ENCODE peak calls at places on chromosome X, in eight cellular contexts. O is epithelial cell of esophagus, M is GM13976, V is neural progenitor cell, T is AG09309, F is transverse colon, A is cardiac fibroblast, Y is tibial artery. K is an unnamed sample.
A peak's percentile ranks its signal among the peaks of the same experiment; 100 is the strongest.

GRCh38 chrX:45762699-45763647 is 562.3 kb upstream of the DIPK2B start:
- DNase-seq in O (peak; percentile 57), M (no peak), V (no peak), T (no peak), F (no peak), A (no peak), Y (no peak), K (no peak)

GRCh38 chrX:131923614-131924250 is 99.4 kb upstream of the STK26 start:
- DNase-seq in O (peak; percentile 9), M (no peak), V (no peak), T (no peak), F (no peak), A (no peak), Y (no peak), K (no peak)

GRCh38 chrX:153684447-153685178 is 3.1 kb upstream of the SLC6A8 start:
- DNase-seq in O (no peak), M (no peak), V (peak; percentile 94), T (no peak), F (no peak), A (no peak), Y (no peak), K (no peak)

GRCh38 chrX:2262679-2263055 is 238.1 kb downstream of the DHRSX start:
- DNase-seq in O (no peak), M (no peak), V (no peak), T (no peak), F (no peak), A (no peak), Y (peak; percentile 49), K (no peak)

GRCh38 chrX:118231464-118231863 is 114.4 kb upstream of the WDR44 start:
- DNase-seq in O (no peak), M (no peak), V (no peak), T (no peak), F (no peak), A (peak; percentile 11), Y (no peak), K (no peak)

GRCh38 chrX:119008122-119008744 is 33.8 kb downstream of the LONRF3 start:
- DNase-seq in O (peak; percentile 29), M (peak; percentile 54), V (peak; percentile 27), T (no peak), F (peak; percentile 21), A (peak; percentile 45), Y (no peak), K (peak; percentile 54)

GRCh38 chrX:112901821-112902732 is 61.4 kb upstream of the AMOT start:
- DNase-seq in O (no peak), M (no peak), V (peak; percentile 24), T (no peak), F (no peak), A (no peak), Y (no peak), K (no peak)

GRCh38 chrX:1685460-1685859 is 70.6 kb downstream of the ASMT start:
- DNase-seq in O (no peak), M (no peak), V (peak; percentile 28), T (no peak), F (no peak), A (no peak), Y (no peak), K (no peak)

GRCh38 chrX:129115104-129115503 is 408.2 kb downstream of the SMARCA1 start:
- DNase-seq in O (peak; percentile 36), M (peak; percentile 11), V (peak; percentile 72), T (no peak), F (peak; percentile 14), A (peak; percentile 0), Y (no peak), K (peak; percentile 30)

GRCh38 chrX:107686792-107687191 is 58.5 kb downstream of the PRPS1 start:
- DNase-seq in O (no peak), M (no peak), V (no peak), T (no peak), F (no peak), A (no peak), Y (no peak), K (no peak)

GRCh38 chrX:110327336-110327735 is 9.5 kb upstream of the AMMECR1 start:
- DNase-seq in O (no peak), M (no peak), V (no peak), T (no peak), F (no peak), A (no peak), Y (no peak), K (no peak)

GRCh38 chrX:107398115-107398514 is 51.3 kb upstream of the FRMPD3 start:
- DNase-seq in O (no peak), M (peak; percentile 3), V (no peak), T (no peak), F (no peak), A (no peak), Y (peak; percentile 48), K (peak; percentile 7)

GRCh38 chrX:139448996-139449395 is 81.5 kb upstream of the F9 start:
- DNase-seq in O (peak; percentile 0), M (no peak), V (no peak), T (no peak), F (no peak), A (no peak), Y (no peak), K (no peak)

GRCh38 chrX:102514536-102514935 is 2.0 kb downstream of the TMSB15A start:
- DNase-seq in O (no peak), M (no peak), V (no peak), T (no peak), F (no peak), A (no peak), Y (no peak), K (no peak)

GRCh38 chrX:107684956-107685385 is 56.7 kb downstream of the PRPS1 start:
- DNase-seq in O (peak; percentile 87), M (no peak), V (no peak), T (no peak), F (peak; percentile 60), A (peak; percentile 90), Y (peak; percentile 86), K (no peak)

GRCh38 chrX:54066841-54067240 is 22.6 kb upstream of the PHF8 start:
- DNase-seq in O (peak; percentile 50), M (no peak), V (no peak), T (no peak), F (no peak), A (no peak), Y (no peak), K (no peak)

GRCh38 chrX:54063361-54063760 is 19.1 kb upstream of the PHF8 start:
- DNase-seq in O (no peak), M (no peak), V (no peak), T (no peak), F (no peak), A (no peak), Y (no peak), K (no peak)

GRCh38 chrX:54067741-54068140 is 23.5 kb upstream of the PHF8 start:
- DNase-seq in O (no peak), M (no peak), V (no peak), T (no peak), F (no peak), A (no peak), Y (no peak), K (no peak)

DNA sequence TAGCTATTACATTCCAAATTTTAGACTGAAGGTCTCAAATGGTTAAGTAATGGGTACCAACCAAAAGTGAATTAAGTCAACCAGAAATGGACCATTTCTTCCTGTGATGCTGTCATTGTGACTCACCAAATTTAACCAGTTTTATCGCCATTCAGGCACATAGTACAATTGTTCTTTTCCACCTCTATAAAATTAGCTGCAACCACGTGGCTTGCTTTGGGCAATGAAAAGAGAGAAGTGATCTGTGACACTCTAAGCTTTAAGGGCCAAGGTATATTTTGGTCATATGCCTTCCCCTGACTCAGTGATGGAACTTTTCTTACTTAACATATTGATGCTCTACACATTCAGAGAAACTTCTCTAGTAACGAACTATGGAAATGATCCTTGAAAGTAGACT is 20.3 kb upstream of the PHF8 start:
- DNase-seq in O (no peak), M (no peak), V (no peak), T (no peak), F (no peak), A (no peak), Y (no peak), K (no peak)
- TF ChIP-seq CTCF in O (no peak), M (no peak), V (no peak), T (no peak), F (no peak), A (no peak), Y (no peak), K (no peak)

GRCh38 chrX:19926095-19926494 is 38.7 kb upstream of the SH3KBP1 start:
- DNase-seq in O (no peak), M (no peak), V (no peak), T (no peak), F (no peak), A (no peak), Y (no peak), K (no peak)

GRCh38 chrX:19931146-19931545 is 43.7 kb upstream of the SH3KBP1 start:
- DNase-seq in O (no peak), M (no peak), V (no peak), T (no peak), F (no peak), A (no peak), Y (no peak), K (no peak)
- TF ChIP-seq CTCF in O (no peak), M (no peak), V (no peak), T (no peak), F (no peak), A (no peak), Y (no peak), K (no peak)

DNA sequence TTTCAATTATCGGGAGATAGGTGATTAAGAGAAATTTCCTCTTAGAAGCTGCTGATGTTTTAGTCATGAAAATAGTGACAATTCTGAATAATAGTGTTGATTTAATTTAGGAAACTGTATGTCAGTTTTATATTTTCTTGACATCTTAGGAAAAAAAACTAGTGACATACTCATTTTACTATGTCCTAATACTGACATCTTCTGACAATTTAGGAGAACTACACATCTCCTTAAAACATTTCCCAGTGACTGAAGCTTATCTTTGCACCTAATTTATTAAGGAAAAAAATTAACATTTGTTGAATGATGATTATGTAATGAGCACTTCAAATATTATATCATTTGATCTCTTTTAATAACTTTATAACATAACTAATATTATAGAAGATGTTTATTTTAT is 42.0 kb upstream of the RBMXL3 start:
- DNase-seq in O (peak; percentile 24), M (peak; percentile 9), V (no peak), T (no peak), F (no peak), A (peak; percentile 43), Y (no peak), K (peak; percentile 7)
- TF ChIP-seq CTCF in O (peak; percentile 13), M (no peak), V (peak; percentile 70), T (peak; percentile 22), F (peak; percentile 49), A (peak; percentile 43), Y (no peak), K (peak; percentile 34)

GRCh38 chrX:74232859-74233258 is 71.1 kb upstream of the ZCCHC13 start:
- DNase-seq in O (peak; percentile 44), M (no peak), V (no peak), T (no peak), F (no peak), A (peak; percentile 39), Y (no peak), K (no peak)
- TF ChIP-seq CTCF in O (no peak), M (no peak), V (peak; percentile 4), T (peak; percentile 19), F (no peak), A (no peak), Y (no peak), K (no peak)

DNA sequence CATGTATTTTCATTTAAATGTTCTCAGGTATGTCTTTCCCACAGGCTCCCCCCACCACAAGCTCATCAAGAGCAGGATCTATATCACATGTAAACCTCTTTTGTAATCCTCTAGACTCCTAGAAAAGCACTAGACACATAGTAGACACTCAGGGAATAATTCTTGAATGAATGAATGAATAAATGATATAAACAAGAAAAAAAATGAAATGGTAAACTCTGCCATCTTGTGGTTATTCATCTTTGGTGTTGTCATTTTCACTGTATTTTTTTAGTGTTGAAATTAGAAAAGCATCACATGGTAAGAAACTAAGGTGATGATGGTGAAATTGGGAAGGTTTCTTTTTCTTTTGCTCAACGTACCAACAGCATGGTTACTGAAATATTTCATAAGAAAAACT is 34.2 kb upstream of the C1GALT1C1 start:
- DNase-seq in O (peak; percentile 34), M (no peak), V (no peak), T (no peak), F (no peak), A (peak; percentile 49), Y (no peak), K (no peak)
- TF ChIP-seq CTCF in O (no peak), M (no peak), V (peak; percentile 23), T (peak; percentile 11), F (peak; percentile 19), A (no peak), Y (peak; percentile 7), K (peak; percentile 28)